ENCODE peak calls at places on chromosomes 13 and 19, in nine cellular contexts. Y, W, U, D, A, J, P, V and S are unnamed samples.

GRCh38 chr13:110907951-110908898 is 6.6 kb downstream of the ANKRD10 start:
- DNase-seq in W (peak; percentile 14), J (no peak), Y (no peak), V (no peak), P (peak; percentile 98), A (peak; percentile 90), D (no peak), U (peak; percentile 35), S (peak; percentile 88)

GRCh38 chr13:98293103-98293502 is 116.0 kb upstream of the RNF113B start:
- DNase-seq in D (no peak), Y (no peak), J (no peak), W (no peak), V (no peak), A (no peak), P (no peak), U (no peak), S (no peak)

GRCh38 chr13:109331898-109332297 is 454.5 kb downstream of the IRS2 start:
- DNase-seq in Y (peak; percentile 87), D (no peak), U (peak; percentile 2), W (no peak), J (no peak), A (peak; percentile 17), P (no peak), V (peak; percentile 72), S (no peak)

GRCh38 chr19:18223860-18224524 is 2.2 kb downstream of the PDE4C start:
- DNase-seq in U (no peak), D (no peak), Y (no peak), W (no peak), P (no peak), A (peak; percentile 93), J (no peak), V (no peak), S (no peak)

GRCh38 chr13:74372511-74372910 is 238.3 kb upstream of the KLF12 start:
- DNase-seq in Y (peak; percentile 64), W (no peak), A (no peak), P (no peak), D (no peak), U (no peak), J (no peak), V (no peak), S (no peak)

GRCh38 chr19:12825259-12826131 is 8.9 kb downstream of the RTBDN start:
- DNase-seq in U (no peak), W (no peak), J (no peak), D (no peak), V (no peak), P (no peak), Y (no peak), A (peak; percentile 96), S (no peak)

GRCh38 chr13:23020246-23020843 is 160.4 kb upstream of the SGCG start:
- DNase-seq in V (peak; percentile 15), Y (peak; percentile 67), J (peak; percentile 21), P (peak; percentile 72), D (no peak), A (peak; percentile 71), U (peak; percentile 59), W (no peak), S (no peak)

GRCh38 chr13:101514695-101515275 is 62.3 kb downstream of the ITGBL1 start:
- DNase-seq in P (peak; percentile 61), U (peak; percentile 84), Y (peak; percentile 86), D (no peak), J (no peak), A (peak; percentile 76), V (peak; percentile 48), W (no peak), S (no peak)

GRCh38 chr19:24101459-24102122 is 14.6 kb downstream of the ZNF254 start:
- DNase-seq in W (no peak), P (peak; percentile 4), U (no peak), A (no peak), V (no peak), J (no peak), Y (no peak), D (no peak), S (no peak)

GRCh38 chr19:52148256-52148655 is 8.5 kb upstream of the ZNF616 start:
- DNase-seq in U (no peak), P (no peak), J (no peak), A (no peak), V (no peak), Y (no peak), W (no peak), D (no peak), S (no peak)